ENCODE peak calls at places on chromosomes 1 and 21, in eight cellular contexts. D, G, H, I, A, Y, R and L are unnamed samples.

GRCh38 chr1:52918201-52918600 is 3.3 kb downstream of the ECHDC2 start:
- DNase-seq in R (no peak), D (no peak), I (no peak), A (no peak), Y (no peak), G (no peak), H (no peak), L (no peak)

GRCh38 chr1:222582099-222582774 is 7.5 kb downstream of the TAF1A start:
- DNase-seq in R (no peak), H (no peak), A (no peak), Y (no peak), I (no peak), G (no peak), D (no peak), L (peak; percentile 69)

GRCh38 chr1:60762176-60762575 is 320.2 kb upstream of the NFIA start:
- DNase-seq in A (no peak), R (no peak), G (peak; percentile 78), I (no peak), Y (no peak), D (peak; percentile 74), H (no peak), L (no peak)

GRCh38 chr1:223230161-223230881 is 87.3 kb upstream of the TLR5 start:
- DNase-seq in I (peak; percentile 62), G (peak; percentile 67), D (peak; percentile 48), H (no peak), A (no peak), R (no peak), Y (no peak), L (peak; percentile 81)

GRCh38 chr1:37449936-37450335 is 24.4 kb upstream of the ZC3H12A start:
- DNase-seq in G (no peak), R (no peak), Y (no peak), A (no peak), I (peak; percentile 45), D (no peak), H (peak; percentile 66), L (no peak)

GRCh38 chr1:39900662-39901485 is 843 bp downstream of the MYCL start:
- DNase-seq in I (no peak), H (peak; percentile 56), A (no peak), R (peak; percentile 91), G (no peak), Y (peak; percentile 70), D (no peak), L (no peak)

GRCh38 chr1:35278886-35279554 is 10.5 kb downstream of the ZMYM4 start:
- DNase-seq in D (no peak), A (no peak), H (no peak), G (peak; percentile 31), I (no peak), Y (no peak), R (no peak), L (no peak)

GRCh38 chr1:214848101-214848500 is 234.4 kb upstream of the KCNK2 start:
- DNase-seq in H (no peak), G (no peak), D (no peak), A (no peak), Y (no peak), R (no peak), I (no peak), L (no peak)

GRCh38 chr1:34858901-34859441 is 578 bp downstream of the SMIM12 start:
- DNase-seq in R (no peak), H (no peak), G (peak; percentile 31), Y (no peak), D (no peak), I (peak; percentile 50), A (peak; percentile 33), L (no peak)

GRCh38 chr1:27074175-27074780 is 61.6 kb upstream of the TENT5B start:
- DNase-seq in A (no peak), H (no peak), I (no peak), Y (no peak), D (no peak), G (peak; percentile 29), R (no peak), L (no peak)

GRCh38 chr1:175192630-175193338 is at the start of gene KIAA0040:
- DNase-seq in G (no peak), Y (peak; percentile 86), H (peak; percentile 86), A (peak; percentile 77), R (peak; percentile 91), D (no peak), I (peak; percentile 41), L (peak; percentile 50)

GRCh38 chr1:93848352-93848883 is 30.6 kb downstream of the DNTTIP2 start:
- DNase-seq in H (no peak), Y (no peak), A (no peak), R (no peak), I (no peak), G (no peak), D (no peak), L (no peak)

GRCh38 chr1:178109348-178110143 is 15.6 kb downstream of the RASAL2 start:
- DNase-seq in A (no peak), I (no peak), R (no peak), D (no peak), G (no peak), Y (no peak), H (no peak), L (no peak)

GRCh38 chr1:49293016-49293415 is 516.3 kb upstream of the BEND5 start:
- DNase-seq in I (no peak), H (no peak), D (no peak), A (no peak), Y (no peak), R (no peak), G (no peak), L (no peak)

GRCh38 chr1:179550753-179551682 is 24.7 kb downstream of the NPHS2 start:
- DNase-seq in G (peak; percentile 39), R (no peak), D (peak; percentile 37), I (no peak), Y (no peak), A (no peak), H (no peak), L (peak; percentile 23)

GRCh38 chr21:45706299-45706698 is 62.8 kb downstream of the PCBP3 start:
- DNase-seq in Y (no peak), I (no peak), G (no peak), A (no peak), D (no peak), H (no peak), R (no peak), L (no peak)

GRCh38 chr1:172561252-172561651 is 28.3 kb downstream of the SUCO start:
- DNase-seq in H (no peak), D (no peak), I (no peak), Y (no peak), G (no peak), R (no peak), A (no peak), L (no peak)

GRCh38 chr1:5975133-5975880 is 16.9 kb downstream of the NPHP4 start:
- DNase-seq in D (no peak), G (peak; percentile 45), Y (peak; percentile 84), I (peak; percentile 42), H (no peak), A (no peak), R (peak; percentile 86), L (no peak)

GRCh38 chr1:86621286-86621685 is 74.4 kb downstream of the CLCA4 start:
- DNase-seq in I (no peak), R (no peak), H (no peak), Y (no peak), D (no peak), G (no peak), A (no peak), L (no peak)

GRCh38 chr1:22229374-22229773 is 86.5 kb upstream of the WNT4 start:
- DNase-seq in Y (no peak), A (no peak), I (no peak), H (no peak), D (no peak), G (peak; percentile 33), R (no peak), L (no peak)

GRCh38 chr1:15251807-15252546 is 5.0 kb downstream of the FHAD1 start:
- DNase-seq in D (no peak), A (peak; percentile 53), R (no peak), Y (no peak), G (no peak), I (no peak), H (no peak), L (no peak)

GRCh38 chr21:42425603-42425985 is 21.9 kb downstream of the UBASH3A start:
- DNase-seq in G (no peak), Y (no peak), D (no peak), H (no peak), R (no peak), A (no peak), I (no peak), L (no peak)

GRCh38 chr1:32818804-32819541 is 1.5 kb downstream of the S100PBP start:
- DNase-seq in Y (no peak), R (no peak), A (no peak), D (no peak), H (no peak), G (no peak), I (peak; percentile 5), L (no peak)

GRCh38 chr1:13597166-13597565 is 13.5 kb downstream of the PDPN start:
- DNase-seq in G (no peak), A (no peak), R (no peak), I (no peak), Y (no peak), H (no peak), D (no peak), L (no peak)
- H3K4me3 ChIP-seq in G (no peak overlapping the region), A (no peak overlapping the region), R (no peak overlapping the region), I (no peak overlapping the region), Y (no peak overlapping the region), H (no peak overlapping the region), D (no peak overlapping the region), L (no peak overlapping the region)

GRCh38 chr21:36747114-36747814 is 48.3 kb downstream of the SIM2 start:
- DNase-seq in I (no peak), H (no peak), G (no peak), Y (no peak), R (peak; percentile 61), A (no peak), D (no peak), L (no peak)
- H3K4me3 ChIP-seq in I (no peak overlapping the region), H (peak overlapping the region; percentile 41), G (peak overlapping the region; percentile 37), Y (peak overlapping the region; percentile 32), R (peak overlapping the region; percentile 72), A (peak overlapping the region; percentile 37), D (peak overlapping the region; percentile 33), L (no peak overlapping the region)

GRCh38 chr1:155499953-155500621 is 62.5 kb downstream of the ASH1L start:
- DNase-seq in G (no peak), Y (peak; percentile 56), H (no peak), A (no peak), I (no peak), D (peak; percentile 15), R (no peak), L (no peak)
- H3K4me3 ChIP-seq in G (no peak overlapping the region), Y (no peak overlapping the region), H (no peak overlapping the region), A (no peak overlapping the region), I (no peak overlapping the region), D (no peak overlapping the region), R (no peak overlapping the region), L (no peak overlapping the region)

DNA sequence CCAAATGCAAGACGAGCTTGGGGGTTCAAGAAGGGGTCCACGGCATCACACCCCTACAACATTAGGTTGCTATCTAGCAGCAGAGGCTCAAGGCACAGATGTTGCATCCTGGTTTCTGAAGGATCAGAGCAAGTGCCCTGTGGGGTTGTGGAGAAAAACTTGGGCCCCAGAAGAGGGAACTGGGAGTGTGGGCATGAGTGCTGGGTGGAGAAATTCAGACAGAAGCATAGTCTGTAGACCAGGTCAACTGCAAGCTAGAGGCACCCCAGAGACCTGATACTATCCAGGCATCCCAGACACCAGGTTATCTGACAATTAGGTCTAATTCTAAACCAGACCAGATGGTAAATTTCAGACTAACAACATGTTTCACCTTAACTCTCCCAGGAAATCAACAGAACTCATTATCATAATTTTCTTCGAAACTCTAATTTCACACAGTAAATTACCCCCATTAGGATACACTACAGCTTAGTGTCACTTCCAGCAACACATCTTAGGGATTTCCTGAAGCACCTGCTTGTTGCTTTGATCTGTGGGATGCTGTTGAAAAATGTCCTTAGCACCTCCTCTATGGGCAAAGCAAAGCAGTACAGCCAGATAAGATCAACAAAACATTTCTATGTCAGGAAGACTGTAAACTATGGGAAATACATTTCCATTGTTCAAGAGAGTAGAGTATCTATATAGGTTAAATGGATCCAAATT is 179.3 kb downstream of the VAV3 start:
- DNase-seq in H (no peak), A (no peak), Y (peak; percentile 40), D (no peak), I (no peak), G (no peak), R (no peak), L (no peak)
- H3K4me3 ChIP-seq in H (peak overlapping the region; percentile 11), A (no peak overlapping the region), Y (no peak overlapping the region), D (no peak overlapping the region), I (peak overlapping the region; percentile 15), G (no peak overlapping the region), R (no peak overlapping the region), L (no peak overlapping the region)